ENCODE peak calls at places on chromosome 5, in seven cellular contexts. Q is IMR-90; N is endodermal cell; W is effector memory CD4-positive, alpha-beta T cell; H is H1; B is GM12865; E is brain microvascular endothelial cell. M is an unnamed sample.

GRCh38 chr5:67047180-67047579 is 149.4 kb downstream of the CD180 start:
- DNase-seq in Q (no peak), N (no peak), W (no peak), H (no peak), B (no peak), E (no peak), M (no peak)

GRCh38 chr5:76104027-76104426 is 20.8 kb downstream of the SV2C start:
- DNase-seq in Q (peak), N (peak), W (no peak), H (peak), B (peak), E (peak), M (no peak)

GRCh38 chr5:87754009-87754757 is 341.5 kb upstream of the CCNH start:
- DNase-seq in Q (no peak), N (no peak), W (no peak), H (no peak), B (no peak), E (no peak), M (no peak)

GRCh38 chr5:107365355-107366109 is 305.2 kb downstream of the EFNA5 start:
- DNase-seq in Q (no peak), N (peak), W (no peak), H (no peak), B (peak), E (peak), M (no peak)

GRCh38 chr5:88470746-88471145 is 202.1 kb upstream of the TMEM161B start:
- DNase-seq in Q (no peak), N (no peak), W (no peak), H (no peak), B (no peak), E (no peak), M (no peak)

GRCh38 chr5:10469253-10470030 is 27.8 kb downstream of the ROPN1L start:
- DNase-seq in Q (peak), N (no peak), W (no peak), H (no peak), B (no peak), E (peak), M (no peak)

GRCh38 chr5:132055808-132056609 is 4.4 kb upstream of the IL3 start:
- DNase-seq in Q (no peak), N (no peak), W (peak), H (peak), B (no peak), E (no peak), M (peak)

GRCh38 chr5:129904667-129905466 is 602 bp downstream of the CHSY3 start:
- DNase-seq in Q (no peak), N (peak), W (no peak), H (peak), B (peak), E (peak), M (peak)

GRCh38 chr5:113266227-113266912 is 168.4 kb downstream of the TSSK1B start:
- DNase-seq in Q (peak), N (peak), W (no peak), H (no peak), B (no peak), E (no peak), M (no peak)

GRCh38 chr5:122444411-122444810 is 132.4 kb downstream of the SNCAIP start:
- DNase-seq in Q (no peak), N (no peak), W (no peak), H (no peak), B (no peak), E (no peak), M (no peak)

GRCh38 chr5:137453476-137454080 is 45.5 kb downstream of the SPOCK1 start:
- DNase-seq in Q (peak), N (peak), W (no peak), H (no peak), B (peak), E (peak), M (no peak)

GRCh38 chr5:129107637-129108036 is 13.1 kb downstream of the ISOC1 start:
- DNase-seq in Q (no peak), N (no peak), W (no peak), H (no peak), B (no peak), E (no peak), M (no peak)

GRCh38 chr5:17831279-17831678 is 197.0 kb downstream of the TAF11L14 start:
- DNase-seq in Q (no peak), N (no peak), W (no peak), H (no peak), B (no peak), E (no peak), M (no peak)

GRCh38 chr5:9507974-9508373 is 37.9 kb downstream of the SEMA5A start:
- DNase-seq in Q (peak), N (no peak), W (no peak), H (no peak), B (no peak), E (peak), M (no peak)

GRCh38 chr5:98349251-98349989 is 424.0 kb upstream of the RGMB start:
- DNase-seq in Q (peak), N (peak), W (no peak), H (peak), B (peak), E (peak), M (peak)

GRCh38 chr5:120108586-120109254 is 355.4 kb upstream of the PRR16 start:
- DNase-seq in Q (peak), N (no peak), W (no peak), H (no peak), B (no peak), E (no peak), M (no peak)

GRCh38 chr5:14581891-14582796 is 552 bp downstream of the OTULINL start:
- DNase-seq in Q (no peak), N (peak), W (peak), H (peak), B (peak), E (peak), M (peak)

GRCh38 chr5:103057208-103058130 is 62.5 kb downstream of the GIN1 start:
- DNase-seq in Q (peak), N (peak), W (no peak), H (no peak), B (no peak), E (peak), M (no peak)

GRCh38 chr5:173721259-173722232 is 105.1 kb upstream of the BOD1 start:
- DNase-seq in Q (no peak), N (no peak), W (no peak), H (no peak), B (no peak), E (no peak), M (no peak)

GRCh38 chr5:54656261-54656728 is 138.7 kb downstream of the SNX18 start:
- DNase-seq in Q (no peak), N (no peak), W (no peak), H (no peak), B (no peak), E (no peak), M (no peak)

GRCh38 chr5:7801898-7802614 is 48.9 kb downstream of the CFAP90 start:
- DNase-seq in Q (no peak), N (no peak), W (no peak), H (no peak), B (no peak), E (no peak), M (no peak)

GRCh38 chr5:58266402-58266801 is 193.5 kb downstream of the PLK2 start:
- DNase-seq in Q (peak), N (no peak), W (no peak), H (no peak), B (no peak), E (no peak), M (no peak)

GRCh38 chr5:127838661-127839060 is 135.5 kb downstream of the CCDC192 start:
- DNase-seq in Q (peak), N (peak), W (no peak), H (no peak), B (peak), E (peak), M (peak)

GRCh38 chr5:141437208-141437607 is 6.9 kb downstream of the PCDHGA12 start:
- DNase-seq in Q (peak), N (no peak), W (no peak), H (no peak), B (no peak), E (no peak), M (no peak)

GRCh38 chr5:103151156-103151555 is 31.1 kb downstream of the PPIP5K2 start:
- DNase-seq in Q (no peak), N (no peak), W (no peak), H (no peak), B (no peak), E (no peak), M (no peak)

GRCh38 chr5:67992919-67993318 is 222.6 kb upstream of the PIK3R1 start:
- DNase-seq in Q (peak), N (no peak), W (no peak), H (no peak), B (no peak), E (no peak), M (no peak)

GRCh38 chr5:120655828-120656435 is 191.8 kb downstream of the PRR16 start:
- DNase-seq in Q (peak), N (peak), W (no peak), H (peak), B (peak), E (peak), M (peak)

GRCh38 chr5:133337795-133338445 is 274.4 kb downstream of the FSTL4 start:
- DNase-seq in Q (no peak), N (no peak), W (no peak), H (no peak), B (no peak), E (no peak), M (no peak)

GRCh38 chr5:32100230-32100629 is 73.9 kb downstream of the GOLPH3 start:
- DNase-seq in Q (no peak), N (no peak), W (no peak), H (peak), B (no peak), E (no peak), M (no peak)

GRCh38 chr5:44300551-44300950 is 88.7 kb downstream of the FGF10 start:
- DNase-seq in Q (no peak), N (no peak), W (no peak), H (no peak), B (peak), E (no peak), M (no peak)

GRCh38 chr5:159510282-159510681 is 180.0 kb upstream of the IL12B start:
- DNase-seq in Q (peak), N (peak), W (no peak), H (peak), B (no peak), E (peak), M (peak)

GRCh38 chr5:1477341-1477740 is 32.1 kb upstream of the SLC6A3 start:
- DNase-seq in Q (peak), N (no peak), W (no peak), H (no peak), B (no peak), E (no peak), M (no peak)

GRCh38 chr5:11822598-11822997 is 81.6 kb downstream of the CTNND2 start:
- DNase-seq in Q (no peak), N (no peak), W (no peak), H (no peak), B (no peak), E (no peak), M (peak)

GRCh38 chr5:93582677-93583524 is at the start of gene NR2F1:
- DNase-seq in Q (peak), N (peak), W (no peak), H (peak), B (peak), E (peak), M (peak)

DNA sequence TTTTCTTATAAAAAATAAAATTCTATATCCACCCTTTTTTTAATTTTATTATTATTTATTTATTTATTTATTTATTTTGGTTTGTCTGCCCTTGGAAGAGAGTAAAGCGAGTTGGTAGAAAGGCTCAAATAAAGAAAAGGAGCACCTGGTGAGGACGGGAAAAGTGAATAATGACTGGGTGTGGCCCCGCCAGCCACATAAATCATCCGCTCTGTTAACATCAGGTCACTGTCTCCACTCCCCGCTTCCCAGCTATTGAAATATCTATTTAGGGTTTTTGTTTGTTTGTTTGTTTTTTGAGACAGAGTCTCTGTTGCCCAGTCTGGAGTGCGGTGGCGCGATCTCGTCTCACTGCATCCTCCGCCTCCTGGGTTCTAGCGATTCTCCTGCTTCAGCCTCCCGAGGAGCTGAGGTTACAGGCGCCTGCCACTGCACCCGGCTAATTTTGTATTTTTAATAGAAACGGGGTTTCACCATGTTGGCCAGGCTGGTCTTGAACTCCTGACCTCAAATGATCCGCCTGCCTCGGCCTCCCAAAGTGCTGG is 844 bp downstream of the POLR3G start:
- DNase-seq in Q (no peak), N (peak), W (no peak), H (no peak), B (no peak), E (no peak), M (no peak)
- H3K4me3 ChIP-seq in Q (no peak), N (peak), W (no peak), H (peak), B (peak), E (peak), M (peak)

DNA sequence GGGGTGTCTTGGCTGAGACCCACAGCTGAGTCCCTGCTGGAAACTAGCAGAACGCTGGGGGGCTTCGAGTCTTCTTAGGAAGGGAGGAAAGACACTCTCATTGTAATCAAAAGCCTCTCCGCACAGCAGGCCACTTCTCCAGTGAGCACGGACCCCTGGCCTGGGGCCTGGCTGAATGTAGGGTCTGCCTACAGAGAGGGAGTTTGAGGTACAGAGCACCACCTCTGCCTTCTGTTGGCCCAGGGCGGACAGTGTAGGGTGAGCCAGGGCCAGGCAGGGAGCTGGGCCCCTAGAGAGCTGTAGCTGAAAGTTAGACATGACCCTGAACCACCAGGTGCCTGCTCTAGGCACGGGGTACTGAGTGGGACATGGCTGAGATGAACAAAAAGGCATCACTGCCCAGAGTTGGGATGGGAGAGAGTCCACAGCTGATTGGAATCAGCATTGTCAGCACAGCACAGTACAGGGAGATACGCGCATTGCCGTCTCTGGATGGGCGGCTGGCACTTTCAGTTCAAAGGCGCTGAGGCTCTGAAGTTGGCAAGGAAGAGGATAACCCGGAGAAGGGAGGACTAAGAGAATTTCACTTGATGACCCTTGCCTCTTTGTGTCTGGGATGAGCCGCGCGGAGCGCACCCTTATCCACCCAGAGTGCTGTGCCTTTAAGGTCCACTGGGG is 363 bp upstream of the SLC25A48 start:
- DNase-seq in Q (no peak), N (no peak), W (no peak), H (peak), B (no peak), E (peak), M (no peak)
- H3K4me3 ChIP-seq in Q (no peak), N (peak), W (no peak), H (peak), B (no peak), E (peak), M (peak)

GRCh38 chr5:125200842-125201373 is 454.5 kb upstream of the ZNF608 start:
- DNase-seq in Q (no peak), N (no peak), W (no peak), H (no peak), B (no peak), E (no peak), M (no peak)
- H3K4me3 ChIP-seq in Q (no peak), N (peak), W (no peak), H (peak), B (no peak), E (peak), M (no peak)

GRCh38 chr5:59587489-59588337 is 305.8 kb downstream of the PDE4D start:
- DNase-seq in Q (peak), N (peak), W (no peak), H (peak), B (no peak), E (peak), M (peak)
- H3K4me3 ChIP-seq in Q (no peak), N (peak), W (no peak), H (peak), B (no peak), E (peak), M (no peak)